ENCODE peak calls at places on chromosome 5, in six cellular contexts. A is lower lobe of right lung, L is fibroblast of the aortic adventitia, H is fibroblast of mammary gland, B is A549, D is AG09309. M is an unnamed sample.

GRCh38 chr5:179505636-179506261 is 44.6 kb upstream of the RUFY1 start:
- DNase-seq in L (no peak), H (no peak), B (no peak), A (no peak), D (no peak), M (no peak)

GRCh38 chr5:138969323-138970013 is 94.3 kb upstream of the LRRTM2 start:
- DNase-seq in A (no peak), B (no peak), D (no peak), H (no peak), L (no peak), M (no peak)

GRCh38 chr5:2219149-2219776 is 336.5 kb upstream of the IRX4 start:
- DNase-seq in H (no peak), D (no peak), B (no peak), A (no peak), L (no peak), M (no peak)

GRCh38 chr5:137858223-137858916 is 9.3 kb upstream of the MYOT start:
- DNase-seq in A (no peak), B (no peak), L (peak), H (peak), D (no peak), M (peak)

GRCh38 chr5:159571501-159572244 is 241.4 kb upstream of the IL12B start:
- DNase-seq in B (peak), H (no peak), A (no peak), D (no peak), L (no peak), M (no peak)

GRCh38 chr5:172497591-172498255 is 43.4 kb upstream of the SH3PXD2B start:
- DNase-seq in D (no peak), H (no peak), A (no peak), B (no peak), L (no peak), M (no peak)

GRCh38 chr5:9421823-9422354 is 124.0 kb downstream of the SEMA5A start:
- DNase-seq in D (no peak), H (no peak), A (no peak), L (no peak), B (no peak), M (no peak)

GRCh38 chr5:31021181-31021624 is 172.3 kb upstream of the CDH6 start:
- DNase-seq in A (no peak), D (no peak), B (peak), L (peak), H (no peak), M (peak)

GRCh38 chr5:31273631-31274378 is 80.3 kb downstream of the CDH6 start:
- DNase-seq in A (no peak), D (no peak), H (peak), B (no peak), L (no peak), M (no peak)

GRCh38 chr5:3694819-3695218 is 99.2 kb downstream of the IRX1 start:
- DNase-seq in H (no peak), L (no peak), A (no peak), D (no peak), B (no peak), M (peak)

GRCh38 chr5:137649228-137649890 is 86.5 kb downstream of the KLHL3 start:
- DNase-seq in H (peak), A (peak), L (peak), B (no peak), D (peak), M (peak)

GRCh38 chr5:110086658-110087388 is 397.1 kb downstream of the MAN2A1 start:
- DNase-seq in L (peak), A (no peak), B (no peak), H (peak), D (peak), M (peak)

GRCh38 chr5:93425102-93425501 is 155.9 kb downstream of the NR2F1-AS1 start:
- DNase-seq in D (no peak), B (no peak), A (no peak), L (peak), H (peak), M (peak)

GRCh38 chr5:8961219-8961618 is 584.7 kb downstream of the SEMA5A start:
- DNase-seq in B (no peak), L (no peak), D (no peak), H (no peak), A (no peak), M (no peak)

GRCh38 chr5:56279979-56280378 is 46.8 kb upstream of the ANKRD55 start:
- DNase-seq in A (no peak), L (peak), D (peak), H (peak), B (no peak), M (peak)

GRCh38 chr5:945691-946541 is 53.2 kb downstream of the TRIP13 start:
- DNase-seq in L (no peak), H (no peak), D (no peak), B (no peak), A (no peak), M (no peak)

GRCh38 chr5:118778951-118779350 is 209.4 kb downstream of the DTWD2 start:
- DNase-seq in D (no peak), H (no peak), A (no peak), L (no peak), B (no peak), M (peak)

GRCh38 chr5:59335544-59335943 is 558.0 kb downstream of the PDE4D start:
- DNase-seq in L (no peak), H (no peak), A (no peak), B (no peak), D (no peak), M (no peak)

GRCh38 chr5:45521067-45521466 is 175.1 kb downstream of the HCN1 start:
- DNase-seq in A (no peak), H (peak), D (no peak), B (no peak), L (no peak), M (peak)

GRCh38 chr5:113102121-113102531 is 125.5 kb downstream of the DCP2 start:
- DNase-seq in A (no peak), B (no peak), D (no peak), L (no peak), H (no peak), M (no peak)

GRCh38 chr5:131521252-131521651 is 113.8 kb downstream of the RAPGEF6 start:
- DNase-seq in A (no peak), D (no peak), H (peak), B (no peak), L (peak), M (peak)

GRCh38 chr5:163889369-163889768 is 383.9 kb downstream of the MAT2B start:
- DNase-seq in B (no peak), A (no peak), L (peak), H (peak), D (peak), M (peak)

GRCh38 chr5:179241175-179241574 is 104.1 kb downstream of the ADAMTS2 start:
- DNase-seq in L (peak), D (no peak), B (no peak), A (peak), H (peak), M (no peak)

GRCh38 chr5:53425598-53426516 is 54.6 kb upstream of the FST start:
- DNase-seq in H (peak), D (no peak), A (no peak), L (peak), B (no peak), M (peak)

GRCh38 chr5:76451046-76451701 is 48.1 kb downstream of the IQGAP2 start:
- DNase-seq in L (no peak), B (no peak), D (no peak), A (no peak), H (no peak), M (no peak)

GRCh38 chr5:157648275-157648990 is 3.8 kb downstream of the SOX30 start:
- DNase-seq in L (no peak), D (no peak), A (no peak), H (no peak), B (no peak), M (peak)

GRCh38 chr5:55636711-55637110 is 75.4 kb downstream of the SLC38A9 start:
- DNase-seq in D (no peak), H (peak), L (peak), B (peak), A (no peak), M (no peak)

GRCh38 chr5:132313961-132314432 is 19.8 kb downstream of the SLC22A4 start:
- DNase-seq in A (no peak), H (no peak), D (no peak), L (no peak), B (no peak), M (no peak)

GRCh38 chr5:123116063-123116462 is 27.0 kb downstream of the PRDM6 start:
- DNase-seq in D (no peak), L (peak), A (no peak), B (no peak), H (peak), M (no peak)

GRCh38 chr5:72785796-72786195 is 30.7 kb upstream of the TNPO1 start:
- DNase-seq in B (no peak), L (no peak), A (no peak), D (no peak), H (no peak), M (no peak)
- H3K4me3 ChIP-seq in B (no peak), L (no peak), A (no peak), D (no peak), H (no peak), M (no peak)

DNA sequence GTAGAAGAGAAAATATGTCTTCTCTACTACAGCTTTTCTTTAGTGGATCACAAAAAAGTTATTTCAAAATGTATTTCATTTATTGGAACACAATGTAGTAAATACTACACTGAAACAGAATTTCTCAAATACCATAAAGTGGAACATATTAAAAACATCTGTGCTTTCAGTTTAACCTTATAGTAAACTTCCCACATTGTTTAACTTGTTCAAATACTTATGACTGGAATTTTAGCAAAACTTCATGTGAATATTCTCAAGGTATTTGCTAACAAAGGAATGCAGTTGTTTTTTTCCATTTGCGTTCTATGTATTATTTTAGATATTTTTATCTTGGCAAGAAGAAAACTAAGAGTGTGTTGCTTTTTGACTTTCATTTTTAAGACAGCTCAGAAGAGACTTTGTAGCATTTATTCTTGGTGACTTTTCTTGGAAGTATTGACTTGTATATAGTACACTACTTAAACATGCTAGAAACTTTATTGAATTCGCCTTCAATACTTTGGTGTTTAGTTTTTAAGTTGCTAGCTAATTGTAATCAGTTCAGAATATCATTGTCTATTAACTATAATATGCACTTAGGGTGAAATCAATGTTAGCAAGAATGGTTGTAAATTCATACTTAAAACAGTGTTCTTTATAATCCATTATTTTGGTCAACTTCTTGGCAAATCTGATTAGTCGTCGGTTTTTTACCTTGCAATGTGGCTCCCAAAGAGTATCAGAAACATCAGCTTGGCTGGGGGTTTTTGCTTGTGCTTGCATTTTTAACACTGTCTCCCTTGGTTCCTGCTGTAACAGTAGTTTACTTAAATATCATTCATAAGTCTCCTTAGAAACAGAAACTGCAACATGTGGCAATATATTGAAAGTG is 5.0 kb upstream of the RHOBTB3 start:
- DNase-seq in L (peak), B (no peak), A (no peak), H (no peak), D (peak), M (peak)
- H3K4me3 ChIP-seq in L (peak), B (no peak), A (no peak), H (no peak), D (no peak), M (no peak)

DNA sequence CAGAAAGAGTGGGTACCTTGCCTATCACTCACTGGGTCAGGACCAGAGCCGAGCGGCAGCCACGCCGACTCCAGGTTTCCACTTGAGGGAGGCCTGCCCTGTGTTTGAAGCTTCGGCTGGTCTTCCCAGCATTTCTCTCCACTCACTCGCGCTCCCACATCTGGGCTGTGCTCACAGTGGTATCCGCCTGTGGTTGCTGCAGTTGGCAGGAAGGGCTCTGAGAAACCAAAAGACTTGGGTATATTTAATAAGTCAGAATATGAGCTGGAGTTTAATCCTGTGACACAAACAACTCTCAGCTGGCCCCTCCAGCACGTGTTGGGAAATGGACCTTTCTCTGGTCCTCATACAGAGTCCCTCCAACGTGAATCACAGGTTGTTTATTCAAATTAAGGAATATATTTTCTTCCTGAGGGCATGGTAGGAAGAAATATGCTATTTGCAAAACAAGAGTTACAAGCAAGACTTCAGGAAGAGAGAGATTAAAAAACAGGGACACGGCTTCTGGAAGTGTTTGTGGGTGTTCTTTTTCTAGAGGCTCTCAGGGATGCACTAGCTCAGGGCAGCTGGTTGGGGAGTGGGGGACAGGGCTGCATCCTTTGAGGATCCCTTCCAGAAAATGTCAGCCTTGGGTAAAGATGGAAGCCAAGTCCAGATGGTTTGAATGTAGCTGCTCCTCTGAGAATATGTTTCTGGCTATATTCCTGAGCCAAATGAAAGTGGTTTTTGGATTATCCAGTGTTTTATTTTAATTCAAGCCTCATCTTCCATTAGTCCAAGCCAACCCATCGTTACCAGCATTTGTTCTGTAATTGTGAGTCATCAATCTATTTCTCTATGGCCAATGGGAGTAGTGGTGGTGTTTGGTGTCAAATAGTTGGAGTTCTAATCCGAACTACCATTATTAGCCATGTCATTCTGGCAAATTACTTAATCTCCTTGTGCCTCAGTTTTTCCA is 70.6 kb downstream of the SPRY4 start:
- DNase-seq in H (peak), L (peak), D (peak), A (no peak), B (no peak), M (peak)
- H3K4me3 ChIP-seq in H (no peak), L (no peak), D (no peak), A (no peak), B (no peak), M (no peak)

GRCh38 chr5:141603912-141604311 is 14.9 kb downstream of the DIAPH1 start:
- DNase-seq in A (no peak), B (no peak), H (no peak), L (no peak), D (no peak), M (no peak)

GRCh38 chr5:141608046-141608445 is 10.8 kb downstream of the DIAPH1 start:
- DNase-seq in B (no peak), H (no peak), L (no peak), D (no peak), A (no peak), M (no peak)

GRCh38 chr5:141608557-141608956 is 10.2 kb downstream of the DIAPH1 start:
- DNase-seq in D (no peak), L (no peak), A (no peak), B (no peak), H (no peak), M (no peak)

GRCh38 chr5:141604318-141604717 is 14.5 kb downstream of the DIAPH1 start:
- DNase-seq in D (peak), A (peak), B (peak), L (peak), H (peak), M (peak)

DNA sequence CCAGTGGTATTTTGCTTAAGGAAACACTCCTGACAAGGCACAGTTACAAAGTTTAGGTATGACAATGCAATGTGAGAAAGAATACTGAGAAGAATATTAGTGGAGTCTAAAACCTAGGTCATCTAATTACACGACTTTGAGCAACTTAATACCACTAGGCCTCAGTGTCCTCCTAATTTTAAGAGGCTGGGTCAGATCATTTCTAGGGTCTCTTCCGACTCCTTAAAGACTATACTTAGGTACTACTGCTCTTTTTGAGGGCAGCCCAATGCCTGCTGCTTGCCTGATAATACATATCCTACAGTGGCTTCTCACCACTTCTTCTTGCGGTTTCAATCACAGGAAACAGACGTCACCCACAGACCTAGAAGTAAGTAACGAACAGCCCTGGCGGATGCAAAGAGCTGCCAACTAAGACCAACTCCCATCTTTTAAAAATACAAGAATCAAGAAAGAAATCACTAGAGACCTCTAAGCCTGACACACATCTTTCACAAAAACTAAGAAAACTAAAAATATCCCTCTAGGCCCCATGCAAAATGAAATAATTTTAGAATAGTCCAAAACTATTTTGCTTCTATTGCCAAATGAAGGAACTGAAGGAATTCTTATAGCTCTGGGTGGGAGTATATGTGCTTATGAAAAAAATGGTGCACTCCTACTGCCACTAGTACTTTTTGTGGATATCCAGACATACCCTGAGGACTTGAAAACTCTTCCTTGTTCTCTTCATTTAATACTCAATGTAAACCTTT is 13.1 kb downstream of the DIAPH1 start:
- DNase-seq in H (peak), D (no peak), A (peak), L (peak), B (no peak), M (no peak)
- H3K4me3 ChIP-seq in H (no peak), D (no peak), A (peak), L (no peak), B (no peak), M (no peak)

GRCh38 chr5:33848554-33848953 is 43.2 kb downstream of the ADAMTS12 start:
- DNase-seq in B (no peak), H (no peak), D (no peak), A (no peak), L (no peak), M (no peak)
- H3K4me3 ChIP-seq in B (no peak), H (no peak), D (no peak), A (no peak), L (no peak), M (no peak)

DNA sequence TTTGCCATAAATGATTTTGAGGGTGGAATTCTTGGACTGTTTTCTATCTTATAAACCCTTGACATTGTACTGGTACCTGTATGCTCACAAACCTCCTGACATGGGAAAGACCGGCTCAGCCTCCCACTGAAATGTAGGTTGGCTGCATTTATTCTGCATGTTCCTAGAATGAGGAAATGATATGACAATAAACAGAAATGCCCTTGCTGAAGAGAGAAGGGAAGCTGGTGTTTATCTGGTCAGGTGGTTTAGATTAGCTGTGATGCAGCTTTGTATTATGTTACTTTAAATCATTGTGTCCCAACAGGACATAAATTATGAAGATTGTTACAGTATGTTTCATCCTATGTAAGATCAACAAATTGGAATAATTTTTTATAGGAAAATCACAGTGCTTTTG is 23.1 kb upstream of the CATSPER3 start:
- DNase-seq in H (peak), A (no peak), D (no peak), L (peak), B (no peak), M (no peak)
- H3K4me3 ChIP-seq in H (no peak), A (no peak), D (no peak), L (no peak), B (no peak), M (no peak)

GRCh38 chr5:145980718-145981117 is 44.3 kb downstream of the SH3RF2 start:
- DNase-seq in H (no peak), B (no peak), D (no peak), L (no peak), A (no peak), M (no peak)

GRCh38 chr5:145983461-145983860 is 47.1 kb downstream of the SH3RF2 start:
- DNase-seq in D (no peak), B (no peak), L (no peak), A (no peak), H (no peak), M (no peak)

GRCh38 chr5:145981612-145982571 is 45.5 kb downstream of the SH3RF2 start:
- DNase-seq in H (no peak), D (no peak), A (peak), B (no peak), L (no peak), M (peak)

GRCh38 chr5:145982572-145983314 is 46.4 kb downstream of the SH3RF2 start:
- DNase-seq in A (no peak), D (no peak), L (no peak), H (no peak), B (no peak), M (no peak)

DNA sequence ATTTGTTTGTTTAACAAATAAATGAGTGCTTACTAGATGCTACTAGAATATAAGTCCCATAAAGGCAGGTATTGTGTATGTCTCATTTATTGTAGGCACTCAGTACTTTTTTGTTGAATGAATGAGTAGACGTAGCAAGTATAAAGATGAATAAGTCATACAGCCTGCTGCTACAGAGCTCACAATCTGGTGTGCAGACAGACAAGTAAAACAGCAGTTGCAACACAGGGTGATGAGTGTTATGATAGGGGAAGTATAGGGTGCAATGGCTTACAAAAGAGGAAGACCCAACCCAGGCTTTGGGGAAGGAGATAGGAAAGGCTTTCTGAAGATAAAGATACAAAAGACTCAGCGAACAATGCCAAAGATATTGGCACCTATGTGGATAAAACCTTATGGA is 47.7 kb downstream of the SH3RF2 start:
- DNase-seq in L (no peak), A (no peak), D (no peak), B (no peak), H (no peak), M (no peak)
- H3K4me3 ChIP-seq in L (no peak), A (no peak), D (no peak), B (no peak), H (no peak), M (no peak)

M was measured in astrocyte.